ENCODE peak calls at places on chromosomes 2 and 18, in four cellular contexts. P is transverse colon, Z is ACHN, E is left lobe of liver. I is an unnamed sample.

GRCh38 chr2:38598200-38598990 is 4.3 kb downstream of the HNRNPLL start:
- DNase-seq in P (no peak), Z (no peak), E (no peak), I (no peak)

GRCh38 chr2:60347781-60348180 is 205.7 kb downstream of the BCL11A start:
- DNase-seq in P (no peak), Z (no peak), E (no peak), I (no peak)

GRCh38 chr18:11040823-11041712 is 108.3 kb downstream of the PIEZO2 start:
- DNase-seq in P (peak), Z (peak), E (peak), I (peak)

GRCh38 chr2:31319391-31320175 is 85.6 kb downstream of the EHD3 start:
- DNase-seq in P (peak), Z (no peak), E (no peak), I (peak)

GRCh38 chr18:28087173-28087563 is 89.8 kb downstream of the CDH2 start:
- DNase-seq in P (peak), Z (no peak), E (peak), I (peak)

GRCh38 chr2:160209457-160209856 is 9.4 kb upstream of the ITGB6 start:
- DNase-seq in P (no peak), Z (peak), E (no peak), I (peak)

GRCh38 chr18:27278131-27278530 is 93.0 kb upstream of the CHST9 start:
- DNase-seq in P (no peak), Z (no peak), E (no peak), I (no peak)

GRCh38 chr2:221573430-221574230 is 1.5 kb upstream of the EPHA4 start:
- DNase-seq in P (peak), Z (peak), E (peak), I (peak)

GRCh38 chr18:74082476-74083070 is 65.1 kb downstream of the FBXO15 start:
- DNase-seq in P (peak), Z (peak), E (no peak), I (peak)

GRCh38 chr2:19675003-19675629 is 226.7 kb downstream of the TTC32 start:
- DNase-seq in P (no peak), Z (no peak), E (no peak), I (peak)

I was measured in M059J.